ENCODE peak calls at places on chromosomes 12 and 14, in eight cellular contexts. E is stimulated activated CD4-positive, alpha-beta T cell treated with anti-CD3 and anti-CD28 coated beads, Interleukin-1b, Interleukin-23, amount 100 ng/mL, for 48 hours; I is thoracic aorta; D is endothelial cell; J is glutamatergic neuron; Z is hippocampal formation; W is central memory CD8-positive, alpha-beta T cell; A is putamen. L is an unnamed sample.

GRCh38 chr12:46661161-46661845 is 164.5 kb downstream of the SLC38A4 start:
- DNase-seq in E (no peak), Z (peak), D (peak), A (peak), W (no peak), I (no peak), J (no peak), L (peak)

GRCh38 chr12:96985515-96986362 is 78.7 kb downstream of the NEDD1 start:
- DNase-seq in D (peak), J (peak), W (peak), Z (no peak), E (peak), A (no peak), I (no peak), L (no peak)

GRCh38 chr12:31737763-31738162 is 8.9 kb upstream of the AMN1 start:
- DNase-seq in A (no peak), J (no peak), D (no peak), W (no peak), Z (no peak), E (peak), I (no peak), L (no peak)

GRCh38 chr12:91406920-91407341 is 224.3 kb upstream of the DCN start:
- DNase-seq in D (no peak), J (no peak), E (no peak), W (no peak), A (no peak), I (no peak), Z (no peak), L (no peak)

GRCh38 chr12:124663206-124663605 is 95.8 kb upstream of the NCOR2 start:
- DNase-seq in Z (no peak), A (no peak), I (no peak), W (no peak), D (no peak), E (no peak), J (no peak), L (no peak)

GRCh38 chr12:104524026-104524425 is 67.3 kb downstream of the CHST11 start:
- DNase-seq in I (no peak), W (no peak), J (no peak), Z (no peak), D (no peak), E (no peak), A (no peak), L (no peak)

GRCh38 chr12:99223554-99223953 is 424.0 kb upstream of the GARIN6 start:
- DNase-seq in D (no peak), I (no peak), E (no peak), W (no peak), Z (no peak), A (no peak), J (no peak), L (no peak)

GRCh38 chr12:52428121-52428520 is 6.0 kb downstream of the KRT75 start:
- DNase-seq in Z (no peak), E (no peak), W (no peak), D (no peak), I (no peak), J (no peak), A (no peak), L (no peak)

GRCh38 chr12:129807101-129807500 is 96.7 kb downstream of the TMEM132D start:
- DNase-seq in Z (no peak), D (no peak), E (no peak), A (no peak), I (no peak), J (no peak), W (no peak), L (no peak)

GRCh38 chr12:120346681-120347080 is 19.1 kb upstream of the PLA2G1B start:
- DNase-seq in D (no peak), E (no peak), Z (no peak), A (no peak), W (no peak), I (no peak), J (no peak), L (no peak)

GRCh38 chr12:49662998-49663843 is 39.9 kb downstream of the PRPF40B start:
- DNase-seq in E (peak), Z (no peak), W (peak), J (no peak), I (no peak), A (peak), D (peak), L (peak)

GRCh38 chr14:95544588-95544987 is 9.7 kb downstream of the GLRX5 start:
- DNase-seq in W (no peak), A (no peak), I (no peak), E (no peak), D (no peak), J (no peak), Z (no peak), L (no peak)

GRCh38 chr14:102949801-102950451 is 27.5 kb downstream of the AMN start:
- DNase-seq in E (no peak), Z (peak), J (no peak), W (no peak), D (no peak), I (peak), A (peak), L (no peak)

GRCh38 chr12:93378373-93379310 is 917 bp downstream of the NUDT4 start:
- DNase-seq in A (peak), E (peak), W (peak), Z (peak), I (no peak), D (peak), J (peak), L (peak)

GRCh38 chr14:97027256-97027999 is 230.2 kb downstream of the VRK1 start:
- DNase-seq in J (no peak), W (no peak), E (no peak), A (no peak), I (no peak), Z (no peak), D (no peak), L (no peak)

GRCh38 chr12:28209782-28210181 is 19.5 kb downstream of the CCDC91 start:
- DNase-seq in A (no peak), J (no peak), Z (no peak), D (no peak), E (no peak), W (no peak), I (no peak), L (peak)

GRCh38 chr12:85466906-85467305 is 186.9 kb downstream of the ALX1 start:
- DNase-seq in I (no peak), E (no peak), D (no peak), W (no peak), J (no peak), Z (no peak), A (no peak), L (no peak)

GRCh38 chr12:91732086-91732485 is 413.6 kb downstream of the BTG1 start:
- DNase-seq in A (no peak), E (no peak), D (no peak), W (no peak), Z (no peak), I (no peak), J (no peak), L (no peak)

GRCh38 chr12:128684357-128684756 is 139.4 kb downstream of the SLC15A4 start:
- DNase-seq in D (no peak), J (no peak), I (no peak), E (no peak), A (peak), Z (peak), W (no peak), L (no peak)

GRCh38 chr12:119829439-119829838 is 47.7 kb downstream of the CIT start:
- DNase-seq in I (no peak), Z (no peak), J (no peak), E (no peak), W (no peak), A (no peak), D (no peak), L (no peak)

GRCh38 chr12:124828264-124829007 is 35.2 kb downstream of the SCARB1 start:
- DNase-seq in W (no peak), Z (no peak), I (no peak), J (no peak), E (no peak), D (no peak), A (no peak), L (no peak)

GRCh38 chr14:53389207-53389606 is 236.1 kb upstream of the DDHD1 start:
- DNase-seq in J (no peak), D (no peak), W (no peak), Z (no peak), E (no peak), A (no peak), I (no peak), L (no peak)